ENCODE peak calls at places on chromosomes 7 and 10, in eight cellular contexts. B, G, N, W, I, X, C and J are unnamed samples.

GRCh38 chr7:2528481-2529095 is 9.0 kb downstream of the LFNG start:
- DNase-seq in N (peak; percentile 48), W (no peak), X (peak; percentile 74), I (no peak), C (no peak), B (no peak), G (peak; percentile 58), J (no peak)

GRCh38 chr10:25105262-25105661 is 69.5 kb upstream of the GPR158 start:
- DNase-seq in C (no peak), G (no peak), W (no peak), N (no peak), I (no peak), B (no peak), X (no peak), J (no peak)

GRCh38 chr7:100722480-100723212 is 2.4 kb downstream of the EPO start:
- DNase-seq in I (no peak), G (no peak), X (peak; percentile 38), B (no peak), W (no peak), N (peak; percentile 64), C (no peak), J (no peak)

GRCh38 chr10:949446-949845 is 17.9 kb upstream of the LARP4B start:
- DNase-seq in W (no peak), X (no peak), I (no peak), N (no peak), B (no peak), G (no peak), C (no peak), J (no peak)

GRCh38 chr10:119858063-119858462 is 14.6 kb downstream of the MCMBP start:
- DNase-seq in I (no peak), C (no peak), G (no peak), X (no peak), W (no peak), B (no peak), N (no peak), J (no peak)

GRCh38 chr10:103768345-103768744 is 87.0 kb downstream of the SH3PXD2A start:
- DNase-seq in W (no peak), B (no peak), C (no peak), G (no peak), N (peak; percentile 15), X (no peak), I (no peak), J (no peak)

GRCh38 chr7:102181517-102181916 is 105.2 kb upstream of the SH2B2 start:
- DNase-seq in C (no peak), B (no peak), I (no peak), X (no peak), G (no peak), W (no peak), N (no peak), J (no peak)

GRCh38 chr7:120860151-120860550 is 2.2 kb upstream of the TSPAN12 start:
- DNase-seq in I (no peak), W (no peak), N (no peak), X (no peak), G (no peak), C (no peak), B (no peak), J (no peak)

GRCh38 chr7:94540428-94540827 is 30.8 kb downstream of the CASD1 start:
- DNase-seq in G (no peak), W (peak; percentile 50), I (no peak), B (peak; percentile 2), X (no peak), C (no peak), N (no peak), J (no peak)

GRCh38 chr7:82110146-82110823 is 333.3 kb downstream of the CACNA2D1 start:
- DNase-seq in I (no peak), W (no peak), G (no peak), N (no peak), C (no peak), X (peak; percentile 43), B (no peak), J (no peak)

GRCh38 chr10:97069576-97070362 is 116.0 kb downstream of the SLIT1 start:
- DNase-seq in X (no peak), W (no peak), G (no peak), N (no peak), C (peak; percentile 27), B (no peak), I (no peak), J (peak; percentile 46)

GRCh38 chr10:114837690-114838089 is 16.1 kb downstream of the FHIP2A start:
- DNase-seq in B (no peak), G (no peak), N (no peak), C (no peak), W (no peak), I (no peak), X (no peak), J (no peak)

GRCh38 chr7:98902523-98902922 is 24.2 kb downstream of the TRRAP start:
- DNase-seq in C (no peak), W (no peak), B (no peak), N (no peak), G (no peak), I (no peak), X (no peak), J (no peak)

GRCh38 chr7:122883049-122883670 is 3.1 kb downstream of the CADPS2 start:
- DNase-seq in W (no peak), X (no peak), I (no peak), G (no peak), B (no peak), N (no peak), C (no peak), J (no peak)
- H3K27ac ChIP-seq in W (no peak overlapping the region), X (no peak overlapping the region), I (no peak overlapping the region), G (no peak overlapping the region), B (no peak overlapping the region), N (no peak overlapping the region), C (no peak overlapping the region), J (no peak overlapping the region)

DNA sequence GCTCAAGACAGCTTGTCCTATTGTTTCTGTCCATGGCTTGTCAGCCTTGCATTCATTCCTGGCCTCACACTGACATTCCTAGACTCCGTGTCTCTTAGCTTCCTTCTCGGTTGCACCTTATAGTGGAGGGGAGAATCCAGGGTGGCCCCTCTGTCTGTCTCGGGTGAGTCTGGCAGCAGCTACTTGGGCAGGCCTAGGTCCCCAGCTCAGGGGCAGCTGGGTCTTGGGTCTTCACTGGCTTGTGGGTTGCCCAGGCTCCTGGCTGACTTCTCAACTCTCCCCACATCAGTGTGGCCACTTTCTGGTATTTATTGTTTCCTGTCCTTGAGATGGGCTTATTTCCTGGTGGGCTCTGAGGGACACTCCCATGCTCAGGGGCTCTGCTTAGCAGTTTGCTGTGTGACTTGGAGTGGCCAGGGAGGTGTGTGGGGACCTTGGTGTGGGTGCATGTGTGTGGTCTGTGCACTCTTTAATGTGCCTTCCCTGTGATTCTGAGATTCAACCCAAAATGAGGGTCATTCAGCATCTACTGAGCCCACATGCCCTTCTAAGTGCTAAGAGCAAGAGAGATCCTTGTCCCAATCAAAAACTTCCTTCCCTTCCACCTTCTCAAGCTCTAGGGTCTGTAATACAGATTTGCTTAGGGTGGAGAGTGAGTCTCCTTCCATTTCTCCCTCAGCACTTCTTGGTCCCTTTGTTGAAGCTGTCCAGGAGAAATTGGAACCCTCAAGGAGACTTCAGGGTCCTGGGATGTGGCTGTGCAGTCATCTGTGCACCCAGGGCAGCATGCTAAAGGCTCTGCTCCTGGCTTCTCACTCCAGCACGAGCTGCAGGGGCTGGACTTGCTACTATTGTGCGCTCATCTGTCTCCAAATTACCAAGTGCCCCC is 20.1 kb downstream of the UPP1 start:
- DNase-seq in C (no peak), I (no peak), G (no peak), X (no peak), B (no peak), W (no peak), N (no peak), J (no peak)
- H3K27ac ChIP-seq in C (no peak overlapping the region), I (no peak overlapping the region), G (no peak overlapping the region), X (no peak overlapping the region), B (no peak overlapping the region), W (no peak overlapping the region), N (no peak overlapping the region), J (no peak overlapping the region)

GRCh38 chr7:130971297-130971696 is 237.3 kb upstream of the KLF14 start:
- DNase-seq in W (no peak), B (no peak), G (no peak), I (no peak), C (no peak), N (no peak), X (no peak), J (no peak)
- H3K27ac ChIP-seq in W (no peak overlapping the region), B (no peak overlapping the region), G (no peak overlapping the region), I (no peak overlapping the region), C (no peak overlapping the region), N (no peak overlapping the region), X (peak overlapping the region; percentile 24), J (no peak overlapping the region)

DNA sequence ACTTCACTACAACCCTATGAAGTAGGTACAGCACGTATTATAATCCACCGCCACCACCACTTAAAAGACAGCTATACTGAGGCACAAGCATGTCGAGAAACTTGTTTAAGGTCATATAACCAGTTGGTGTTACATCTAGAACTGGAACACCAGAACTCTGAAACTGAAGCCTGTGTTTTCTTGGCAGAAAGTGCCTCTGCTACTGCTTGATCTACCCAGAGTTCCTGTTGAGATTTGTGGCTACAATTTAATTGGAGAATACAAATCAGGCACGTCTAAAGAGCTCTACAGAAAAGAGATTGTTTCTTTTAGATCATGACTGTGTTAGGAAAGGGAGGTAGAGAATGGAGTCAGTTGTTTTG is 4.3 kb upstream of the ADD3 start:
- DNase-seq in I (no peak), B (no peak), G (no peak), X (no peak), C (no peak), N (no peak), W (no peak), J (no peak)
- H3K27ac ChIP-seq in I (no peak overlapping the region), B (no peak overlapping the region), G (no peak overlapping the region), X (peak overlapping the region; percentile 25), C (no peak overlapping the region), N (no peak overlapping the region), W (no peak overlapping the region), J (no peak overlapping the region)